ENCODE peak calls at places on chromosomes 16 and 17, in eight cellular contexts. K, X, W, O, U, S, F and H are unnamed samples.

GRCh38 chr17:50922107-50922506 is 56.0 kb upstream of the TOB1 start:
- DNase-seq in S (no peak), F (no peak), W (no peak), X (no peak), K (no peak), U (no peak), O (no peak), H (peak)

GRCh38 chr17:72613411-72614292 is 478.8 kb downstream of the SLC39A11 start:
- DNase-seq in X (no peak), U (no peak), K (no peak), W (peak), S (no peak), F (no peak), O (peak), H (peak)

GRCh38 chr16:77213542-77214108 is 14.4 kb downstream of the SYCE1L start:
- DNase-seq in S (no peak), X (no peak), O (peak), U (peak), W (peak), F (no peak), K (no peak), H (peak)

GRCh38 chr16:64455275-64455674 is 666.6 kb downstream of the CDH11 start:
- DNase-seq in U (no peak), S (no peak), K (no peak), F (no peak), X (no peak), O (no peak), W (peak), H (peak)

GRCh38 chr17:73278465-73279453 is 17.1 kb upstream of the CPSF4L start:
- DNase-seq in K (peak), F (no peak), S (no peak), U (no peak), X (no peak), W (no peak), O (no peak), H (peak)

GRCh38 chr16:88759245-88759975 is 25.6 kb downstream of the PIEZO1 start:
- DNase-seq in F (no peak), O (no peak), U (no peak), K (peak), W (no peak), X (no peak), S (no peak), H (no peak)

GRCh38 chr16:25988089-25988488 is 296.3 kb downstream of the HS3ST4 start:
- DNase-seq in O (no peak), K (no peak), W (no peak), X (no peak), U (no peak), S (no peak), F (no peak), H (no peak)

GRCh38 chr16:8868272-8869211 is at the start of gene CARHSP1:
- DNase-seq in K (peak), X (peak), F (peak), U (no peak), O (peak), S (peak), W (peak), H (peak)

GRCh38 chr17:10790491-10791401 is 13.2 kb downstream of the TMEM238L start:
- DNase-seq in F (no peak), X (no peak), O (no peak), K (peak), W (no peak), S (no peak), U (no peak), H (no peak)

GRCh38 chr17:80129006-80129565 is 17.8 kb downstream of the EIF4A3 start:
- DNase-seq in S (no peak), K (no peak), X (no peak), U (no peak), O (no peak), F (no peak), W (no peak), H (no peak)

GRCh38 chr16:4888428-4889135 is 41.3 kb downstream of the UBN1 start:
- DNase-seq in W (no peak), X (no peak), S (no peak), F (no peak), K (no peak), O (no peak), U (no peak), H (no peak)

GRCh38 chr17:29292992-29293889 is 707 bp downstream of the NUFIP2 start:
- DNase-seq in W (peak), S (peak), F (peak), O (peak), X (peak), U (no peak), K (peak), H (peak)

GRCh38 chr17:45584092-45585036 is 93.8 kb upstream of the PLEKHM1 start:
- DNase-seq in S (peak), W (peak), O (peak), X (peak), F (peak), U (no peak), K (peak), H (no peak)

GRCh38 chr16:87344931-87345631 is 27.9 kb upstream of the C16orf95 start:
- DNase-seq in O (no peak), W (no peak), U (no peak), S (no peak), K (peak), X (no peak), F (no peak), H (no peak)

GRCh38 chr16:31409433-31409832 is 16.3 kb downstream of the ITGAD start:
- DNase-seq in K (no peak), X (no peak), S (no peak), F (no peak), W (peak), O (no peak), U (no peak), H (peak)

GRCh38 chr16:27424772-27425498 is 23.0 kb downstream of the IL21R start:
- DNase-seq in U (no peak), F (no peak), O (no peak), S (peak), W (no peak), X (no peak), K (no peak), H (no peak)

GRCh38 chr16:24418729-24419128 is 120.6 kb upstream of the RBBP6 start:
- DNase-seq in X (no peak), W (no peak), S (no peak), O (no peak), U (no peak), F (no peak), K (no peak), H (no peak)

GRCh38 chr17:57548421-57549385 is 196.4 kb downstream of the CCDC182 start:
- DNase-seq in U (no peak), O (no peak), K (no peak), S (no peak), F (no peak), X (no peak), W (peak), H (no peak)

GRCh38 chr16:89141884-89142267 is 29.7 kb upstream of the CDH15 start:
- DNase-seq in S (no peak), U (no peak), W (no peak), X (no peak), O (no peak), K (no peak), F (no peak), H (no peak)

GRCh38 chr16:5205394-5206040 is 107.9 kb upstream of the EEF2KMT start:
- DNase-seq in X (peak), W (no peak), K (no peak), U (no peak), F (no peak), O (no peak), S (no peak), H (no peak)

GRCh38 chr16:89201467-89202377 is 1.4 kb upstream of the SLC22A31 start:
- DNase-seq in F (no peak), K (peak), U (no peak), S (peak), W (no peak), O (peak), X (peak), H (no peak)

GRCh38 chr16:4684030-4684715 is 9.2 kb upstream of the NUDT16L1 start:
- DNase-seq in U (no peak), S (no peak), W (no peak), X (no peak), K (no peak), F (no peak), O (no peak), H (no peak)

GRCh38 chr16:57622361-57623250 is 5.8 kb upstream of the ADGRG1 start:
- DNase-seq in O (peak), X (no peak), U (no peak), W (no peak), F (no peak), K (no peak), S (no peak), H (no peak)

GRCh38 chr17:47264171-47264570 is 10.5 kb downstream of the ITGB3 start:
- DNase-seq in X (no peak), K (no peak), O (no peak), S (no peak), U (no peak), F (no peak), W (no peak), H (no peak)

GRCh38 chr16:6177781-6178180 is 1080.2 kb upstream of the EEF2KMT start:
- DNase-seq in F (no peak), W (no peak), O (no peak), S (no peak), X (no peak), U (no peak), K (no peak), H (no peak)

GRCh38 chr16:81136331-81137011 is 40.3 kb upstream of the GCSH start:
- DNase-seq in U (no peak), K (peak), F (peak), S (no peak), O (no peak), X (no peak), W (no peak), H (no peak)

DNA sequence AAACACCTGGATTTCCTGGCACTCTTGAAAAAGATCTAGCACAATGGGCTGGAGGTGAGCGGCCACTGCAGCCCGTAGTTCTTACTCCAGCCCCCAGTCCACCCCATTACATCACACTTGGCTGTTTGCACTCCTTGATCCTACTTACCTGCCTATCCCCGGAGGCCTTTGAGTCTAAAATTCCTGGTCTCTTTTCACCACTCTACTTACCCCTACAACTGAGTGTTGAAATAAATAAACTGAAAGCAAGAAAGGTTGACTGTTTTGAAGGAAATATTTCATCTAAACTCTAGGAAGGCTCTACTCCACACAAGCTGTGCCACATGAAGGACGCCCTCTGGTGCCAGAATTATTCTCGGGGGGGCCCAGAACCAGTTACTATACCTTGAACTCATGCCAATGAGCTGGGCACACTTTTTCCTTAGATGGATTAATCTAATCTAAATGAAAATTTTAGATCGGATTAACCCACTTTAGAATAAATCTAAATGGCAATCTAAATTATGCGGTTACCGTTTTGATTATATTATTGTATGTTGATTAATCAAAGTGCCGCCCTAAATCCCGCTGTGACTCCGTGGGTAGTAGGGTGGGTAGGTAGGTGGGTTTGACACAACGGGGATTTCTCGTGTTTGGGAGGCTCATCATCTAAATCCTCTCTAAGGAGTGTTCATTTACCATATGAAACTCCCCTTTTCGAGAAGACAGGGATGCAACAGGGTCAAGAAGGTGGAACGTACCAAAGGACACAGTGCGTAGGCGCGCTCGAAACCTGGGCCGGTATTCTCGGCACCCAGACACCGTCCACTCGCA is 651 bp upstream of the EIF1 start:
- DNase-seq in W (no peak), O (no peak), K (peak), U (no peak), F (no peak), X (no peak), S (peak), H (no peak)
- TF ChIP-seq CTCF in W (peak), O (peak), K (peak), U (peak), F (no peak), X (peak), S (no peak), H (peak)

DNA sequence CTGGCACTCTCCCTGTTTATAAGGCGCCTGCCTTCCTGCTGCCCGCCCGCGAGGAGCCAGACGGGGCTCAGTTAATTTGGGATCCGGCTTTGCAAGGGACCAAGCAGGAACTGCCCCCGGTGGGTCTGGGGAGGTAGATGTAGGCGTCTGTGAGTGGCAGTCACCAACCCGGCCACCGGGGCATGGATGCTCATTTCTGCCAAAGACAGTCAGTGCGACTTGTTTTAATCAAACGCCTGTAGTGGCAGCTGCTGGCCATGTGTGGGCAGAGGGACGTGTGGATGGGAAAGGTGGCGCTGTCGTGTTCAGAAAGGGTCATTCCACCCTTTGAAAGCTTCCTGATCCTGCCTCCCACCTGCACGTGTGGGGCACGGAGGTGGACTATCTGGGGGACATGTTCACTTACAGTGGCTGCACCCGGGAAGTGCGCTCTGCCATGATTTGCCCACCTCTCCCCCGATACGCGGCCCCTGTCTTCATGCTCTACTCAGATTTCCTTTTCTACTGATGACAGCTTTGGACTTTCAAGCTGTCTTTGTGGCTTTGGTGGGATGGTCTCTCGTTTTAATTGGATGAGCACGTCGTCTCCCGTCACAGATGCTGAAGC is 60.3 kb upstream of the CIBAR2 start:
- DNase-seq in S (no peak), X (no peak), W (no peak), K (no peak), O (no peak), U (no peak), F (no peak), H (peak)
- TF ChIP-seq CTCF in S (no peak), X (peak), W (no peak), K (peak), O (peak), U (peak), F (peak), H (peak)

GRCh38 chr16:11698271-11698689 is 30.0 kb downstream of the SNN start:
- DNase-seq in U (no peak), F (no peak), W (no peak), S (no peak), K (no peak), X (no peak), O (peak), H (no peak)
- TF ChIP-seq CTCF in U (no peak), F (no peak), W (peak), S (no peak), K (no peak), X (no peak), O (peak), H (peak)

DNA sequence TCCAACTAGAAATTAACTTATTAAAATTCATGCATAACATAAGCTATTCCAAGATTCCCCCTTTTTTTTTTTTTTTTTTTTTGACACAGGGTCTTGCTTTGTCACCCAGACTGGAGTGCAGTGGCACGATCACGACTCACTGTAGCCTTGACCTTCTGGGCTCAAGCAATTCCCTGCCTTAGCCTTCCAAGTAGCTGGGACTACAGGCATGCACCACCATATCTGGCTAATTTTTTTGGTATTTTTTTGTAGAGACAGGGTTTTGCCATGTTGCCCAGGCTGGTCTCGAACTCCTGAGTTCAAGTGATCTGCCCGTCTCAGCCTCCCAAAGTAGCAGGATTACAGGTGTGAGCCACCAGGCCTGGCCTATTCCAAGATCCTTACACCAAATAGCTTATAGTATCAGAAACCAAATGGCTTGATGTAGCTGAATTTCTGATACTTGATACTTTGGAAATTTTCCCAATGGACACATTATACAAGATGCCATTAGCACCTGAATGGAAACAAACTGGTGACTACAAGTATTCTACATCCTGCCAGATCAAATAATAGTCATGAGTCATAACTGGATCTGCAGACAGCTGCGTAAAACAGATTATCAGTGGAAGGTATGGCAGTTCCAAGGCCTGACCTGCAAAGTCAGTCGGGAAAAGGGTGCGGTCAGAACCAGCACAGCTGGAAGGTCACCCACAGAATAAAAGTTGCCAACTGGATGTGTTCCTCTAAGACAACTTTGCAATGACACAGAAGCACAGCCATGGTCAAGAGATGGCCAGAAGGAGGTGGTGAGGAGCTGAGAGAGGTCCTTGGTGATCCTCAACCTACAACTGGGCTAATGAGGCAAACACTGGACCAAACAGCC is 14.5 kb downstream of the TUBG1 start:
- DNase-seq in F (no peak), K (no peak), O (no peak), W (peak), S (no peak), X (no peak), U (no peak), H (no peak)
- TF ChIP-seq CTCF in F (no peak), K (no peak), O (peak), W (no peak), S (no peak), X (peak), U (no peak), H (no peak)

GRCh38 chr16:66832190-66832589 is 1.4 kb upstream of the NAE1 start:
- DNase-seq in S (no peak), X (no peak), W (no peak), O (no peak), F (no peak), K (no peak), U (no peak), H (no peak)

GRCh38 chr16:66830422-66831404 is at the start of gene NAE1:
- DNase-seq in F (peak), W (peak), U (no peak), K (peak), O (peak), X (peak), S (peak), H (peak)

GRCh38 chr16:66834746-66835145 is 4.0 kb upstream of the NAE1 start:
- DNase-seq in X (no peak), W (no peak), F (no peak), K (no peak), U (no peak), S (no peak), O (no peak), H (no peak)

DNA sequence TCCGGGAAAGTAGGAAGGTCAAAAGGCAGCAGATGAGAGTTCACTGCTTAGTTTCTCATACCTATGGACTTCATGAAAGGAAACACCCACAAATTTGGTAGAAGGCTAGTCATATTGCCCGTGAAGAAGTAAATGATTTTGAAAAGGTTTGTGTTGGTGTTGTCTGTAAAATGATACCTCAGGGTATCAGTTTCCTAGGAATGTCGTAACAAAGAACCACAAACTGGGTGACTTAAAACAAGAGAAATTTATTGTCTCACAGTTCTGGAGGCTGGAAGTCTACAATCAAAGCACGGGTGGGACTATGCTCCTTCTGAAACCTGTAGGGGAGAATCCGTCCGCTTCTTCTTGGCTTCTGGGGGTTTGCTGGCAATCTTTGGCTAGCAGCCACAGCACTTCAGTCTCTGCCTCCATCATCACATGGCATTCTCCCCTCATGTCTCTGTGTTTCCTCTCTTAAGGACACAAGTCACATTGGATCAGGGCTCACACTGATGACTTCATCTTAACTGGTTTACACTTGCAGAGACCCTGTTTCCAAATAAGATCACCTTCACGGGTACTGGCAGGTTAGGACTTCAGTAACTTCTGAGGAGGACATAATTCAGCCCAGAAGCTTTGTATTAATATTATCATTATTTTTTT is 2.0 kb upstream of the NAE1 start:
- DNase-seq in F (no peak), S (no peak), W (peak), K (no peak), X (no peak), O (no peak), U (no peak), H (peak)
- TF ChIP-seq CTCF in F (no peak), S (no peak), W (no peak), K (no peak), X (no peak), O (no peak), U (no peak), H (no peak)

GRCh38 chr17:77632619-77633018 is 325.9 kb upstream of the TNRC6C start:
- DNase-seq in X (no peak), U (no peak), K (no peak), S (no peak), F (no peak), O (no peak), W (no peak), H (no peak)

GRCh38 chr17:77636835-77637806 is 321.4 kb upstream of the TNRC6C start:
- DNase-seq in F (no peak), U (no peak), S (no peak), O (no peak), X (no peak), K (no peak), W (no peak), H (no peak)

GRCh38 chr17:77635176-77635575 is 323.3 kb upstream of the TNRC6C start:
- DNase-seq in U (no peak), S (no peak), X (no peak), F (no peak), W (no peak), O (no peak), K (no peak), H (no peak)

GRCh38 chr17:77637807-77638182 is 320.7 kb upstream of the TNRC6C start:
- DNase-seq in O (no peak), U (no peak), X (no peak), W (no peak), F (no peak), S (no peak), K (no peak), H (no peak)

GRCh38 chr17:77634710-77635109 is 323.8 kb upstream of the TNRC6C start:
- DNase-seq in F (no peak), U (no peak), S (no peak), X (peak), K (no peak), W (no peak), O (no peak), H (no peak)
- TF ChIP-seq CTCF in F (no peak), U (no peak), S (no peak), X (peak), K (no peak), W (no peak), O (no peak), H (no peak)

GRCh38 chr17:44565866-44566443 is 8.7 kb downstream of the FZD2 start:
- DNase-seq in O (no peak), K (no peak), U (no peak), W (no peak), X (no peak), F (no peak), S (no peak), H (no peak)
- TF ChIP-seq CTCF in O (peak), K (no peak), U (peak), W (peak), X (peak), F (no peak), S (peak), H (peak)